ENCODE peak calls at places on chromosomes 2 and 18, in eight cellular contexts. H is H1, I is right atrium auricular region, Y is psoas muscle, Z is skeletal muscle cell, N is bronchial epithelial cell, G is uterus, M is Panc1. T is an unnamed sample.

GRCh38 chr2:149490296-149490695 is 97.3 kb downstream of the MMADHC start:
- DNase-seq in H (no peak), I (no peak), Y (no peak), Z (no peak), N (no peak), G (no peak), M (no peak), T (peak)

GRCh38 chr18:76361219-76361618 is 133.8 kb downstream of the ZNF516 start:
- DNase-seq in H (no peak), I (no peak), Y (no peak), Z (no peak), N (no peak), G (no peak), M (no peak), T (no peak)

GRCh38 chr18:63831080-63831788 is 56.0 kb downstream of the SERPINB7 start:
- DNase-seq in H (no peak), I (no peak), Y (no peak), Z (no peak), N (no peak), G (no peak), M (no peak), T (peak)

GRCh38 chr2:234335676-234336228 is 161.1 kb downstream of the ARL4C start:
- DNase-seq in H (no peak), I (peak), Y (peak), Z (peak), N (peak), G (peak), M (no peak), T (peak)

GRCh38 chr2:39730685-39731302 is 48.3 kb downstream of the THUMPD2 start:
- DNase-seq in H (no peak), I (no peak), Y (no peak), Z (no peak), N (peak), G (no peak), M (peak), T (peak)

GRCh38 chr2:9318461-9319337 is 104.6 kb downstream of the ITGB1BP1 start:
- DNase-seq in H (no peak), I (peak), Y (peak), Z (no peak), N (no peak), G (peak), M (no peak), T (peak)

GRCh38 chr18:36829362-36830140 is 624 bp downstream of the KIAA1328 start:
- DNase-seq in H (no peak), I (no peak), Y (no peak), Z (no peak), N (peak), G (no peak), M (no peak), T (no peak)

GRCh38 chr2:112634153-112634873 is 11.4 kb upstream of the SLC20A1 start:
- DNase-seq in H (no peak), I (peak), Y (no peak), Z (no peak), N (no peak), G (no peak), M (no peak), T (no peak)

GRCh38 chr2:159267926-159268325 is 18.6 kb downstream of the WDSUB1 start:
- DNase-seq in H (no peak), I (no peak), Y (no peak), Z (no peak), N (peak), G (no peak), M (no peak), T (no peak)

GRCh38 chr18:61824733-61825363 is 68.0 kb downstream of the RNF152 start:
- DNase-seq in H (no peak), I (no peak), Y (no peak), Z (no peak), N (peak), G (no peak), M (no peak), T (peak)

GRCh38 chr2:186868344-186868743 is 19.4 kb upstream of the ZSWIM2 start:
- DNase-seq in H (no peak), I (no peak), Y (no peak), Z (no peak), N (no peak), G (no peak), M (no peak), T (peak)

GRCh38 chr2:215002500-215002899 is 135.9 kb downstream of the ABCA12 start:
- DNase-seq in H (no peak), I (no peak), Y (no peak), Z (peak), N (peak), G (no peak), M (peak), T (peak)

GRCh38 chr2:124318913-124319312 is 293.8 kb downstream of the CNTNAP5 start:
- DNase-seq in H (no peak), I (no peak), Y (no peak), Z (no peak), N (no peak), G (no peak), M (no peak), T (no peak)

GRCh38 chr2:43171789-43172188 is 54.6 kb downstream of the ZFP36L2 start:
- DNase-seq in H (no peak), I (no peak), Y (no peak), Z (no peak), N (no peak), G (peak), M (no peak), T (peak)

GRCh38 chr2:43170733-43171101 is 55.7 kb downstream of the ZFP36L2 start:
- DNase-seq in H (no peak), I (no peak), Y (no peak), Z (no peak), N (no peak), G (no peak), M (no peak), T (no peak)

GRCh38 chr2:43168016-43168369 is 58.4 kb downstream of the ZFP36L2 start:
- DNase-seq in H (no peak), I (no peak), Y (no peak), Z (no peak), N (no peak), G (no peak), M (no peak), T (no peak)

GRCh38 chr2:43169987-43170732 is 56.2 kb downstream of the ZFP36L2 start:
- DNase-seq in H (no peak), I (no peak), Y (peak), Z (no peak), N (no peak), G (no peak), M (no peak), T (no peak)

GRCh38 chr2:43169091-43169936 is 57.1 kb downstream of the ZFP36L2 start:
- DNase-seq in H (no peak), I (no peak), Y (no peak), Z (no peak), N (peak), G (peak), M (no peak), T (no peak)
- H3K4me3 ChIP-seq in H (no peak), I (peak), Y (no peak), Z (no peak), N (no peak), G (no peak), M (no peak), T (no peak)

GRCh38 chr2:10407841-10408648 is 40.1 kb downstream of the ODC1 start:
- DNase-seq in H (no peak), I (peak), Y (no peak), Z (peak), N (peak), G (peak), M (peak), T (peak)
- H3K4me3 ChIP-seq in H (no peak), I (no peak), Y (no peak), Z (no peak), N (no peak), G (no peak), M (no peak), T (no peak)

GRCh38 chr2:46988733-46989481 is 73.3 kb upstream of the MCFD2 start:
- DNase-seq in H (no peak), I (no peak), Y (peak), Z (no peak), N (no peak), G (no peak), M (no peak), T (no peak)
- H3K4me3 ChIP-seq in H (no peak), I (no peak), Y (no peak), Z (no peak), N (no peak), G (no peak), M (no peak), T (no peak)

GRCh38 chr2:200373973-200374416 is 67.5 kb downstream of the SPATS2L start:
- DNase-seq in H (no peak), I (no peak), Y (no peak), Z (no peak), N (peak), G (no peak), M (no peak), T (no peak)
- H3K4me3 ChIP-seq in H (no peak), I (no peak), Y (peak), Z (no peak), N (peak), G (no peak), M (peak), T (no peak)